ENCODE peak calls at places on chromosomes 2 and 18, in nine cellular contexts. N, J, B, C, T, Y, U, D and H are unnamed samples.

GRCh38 chr2:99811544-99811943 is 321.7 kb upstream of the REV1 start:
- DNase-seq in C (no peak), D (no peak), J (peak), U (peak), Y (peak), N (no peak), T (peak), B (no peak), H (peak)

GRCh38 chr2:204665244-204665643 is 120.0 kb downstream of the PARD3B start:
- DNase-seq in B (no peak), U (peak), C (no peak), Y (peak), N (no peak), J (peak), T (no peak), D (no peak), H (peak)

GRCh38 chr2:167832840-167833239 is 414.6 kb downstream of the STK39 start:
- DNase-seq in J (no peak), D (no peak), U (no peak), C (no peak), B (no peak), T (no peak), Y (no peak), N (no peak), H (no peak)

GRCh38 chr2:101806123-101806522 is 108.6 kb downstream of the MAP4K4 start:
- DNase-seq in J (peak), T (no peak), B (no peak), Y (peak), U (peak), D (peak), C (no peak), N (no peak), H (peak)

GRCh38 chr2:112542974-112543760 is 902 bp downstream of the POLR1B start:
- DNase-seq in T (no peak), N (peak), C (peak), U (peak), Y (peak), D (peak), J (peak), B (no peak), H (peak)

GRCh38 chr2:154470386-154470785 is 228.1 kb upstream of the KCNJ3 start:
- DNase-seq in U (no peak), J (no peak), B (no peak), N (no peak), D (no peak), T (no peak), C (no peak), Y (no peak), H (no peak)

GRCh38 chr18:44497294-44497693 is 183.4 kb upstream of the SETBP1 start:
- DNase-seq in J (no peak), C (no peak), D (no peak), T (no peak), Y (no peak), U (no peak), N (no peak), B (no peak), H (no peak)

GRCh38 chr2:126942427-126943203 is 43.9 kb downstream of the TEX51 start:
- DNase-seq in Y (no peak), N (no peak), J (no peak), T (no peak), U (no peak), B (no peak), C (no peak), D (no peak), H (no peak)

GRCh38 chr2:217808326-217808725 is 194.5 kb downstream of the TNS1 start:
- DNase-seq in N (no peak), C (no peak), Y (no peak), T (no peak), B (no peak), J (no peak), U (no peak), D (no peak), H (no peak)

GRCh38 chr2:46364797-46365457 is 67.7 kb downstream of the EPAS1 start:
- DNase-seq in T (peak), U (peak), N (peak), J (peak), B (no peak), C (peak), D (peak), Y (peak), H (peak)

GRCh38 chr2:40859617-40860016 is 407.7 kb upstream of the SLC8A1 start:
- DNase-seq in T (no peak), C (no peak), B (no peak), Y (no peak), J (no peak), D (no peak), N (no peak), U (peak), H (no peak)

GRCh38 chr18:11741505-11742145 is 52.6 kb downstream of the GNAL start:
- DNase-seq in J (no peak), Y (peak), U (no peak), C (peak), D (peak), T (no peak), B (no peak), N (no peak), H (no peak)

GRCh38 chr18:668263-668662 is 10.8 kb downstream of the TYMS start:
- DNase-seq in T (no peak), C (no peak), Y (no peak), B (no peak), U (no peak), J (no peak), N (no peak), D (no peak), H (no peak)

GRCh38 chr2:114049826-114050225 is 159.9 kb downstream of the ACTR3 start:
- DNase-seq in Y (no peak), J (no peak), D (no peak), C (no peak), B (no peak), T (no peak), N (no peak), U (peak), H (no peak)

DNA sequence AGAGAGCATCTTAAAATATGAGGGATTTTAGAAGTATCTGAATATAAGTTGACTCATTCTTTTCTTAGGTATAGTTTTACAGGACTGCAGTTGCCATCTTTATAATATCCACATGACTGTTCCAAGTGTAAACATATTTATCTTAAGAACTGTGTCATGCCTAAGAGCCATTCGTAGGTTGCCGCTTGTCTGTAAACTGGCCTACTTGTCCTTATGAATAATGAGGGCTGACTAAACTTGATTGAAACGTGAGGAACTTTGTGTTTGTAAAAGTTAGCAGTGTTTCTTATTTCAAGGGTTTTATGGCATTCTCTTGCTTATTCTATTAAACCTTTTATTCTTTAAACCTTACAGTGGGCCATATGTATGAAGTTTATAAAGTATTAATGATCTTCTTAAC is 99.6 kb downstream of the MAP3K20 start:
- DNase-seq in N (no peak), T (no peak), B (no peak), U (no peak), D (no peak), C (no peak), J (peak), Y (peak), H (peak)
- TF ChIP-seq CTCF in N (no peak), T (no peak), B (no peak), U (no peak), D (no peak), C (no peak), J (no peak), Y (no peak), H (no peak)

DNA sequence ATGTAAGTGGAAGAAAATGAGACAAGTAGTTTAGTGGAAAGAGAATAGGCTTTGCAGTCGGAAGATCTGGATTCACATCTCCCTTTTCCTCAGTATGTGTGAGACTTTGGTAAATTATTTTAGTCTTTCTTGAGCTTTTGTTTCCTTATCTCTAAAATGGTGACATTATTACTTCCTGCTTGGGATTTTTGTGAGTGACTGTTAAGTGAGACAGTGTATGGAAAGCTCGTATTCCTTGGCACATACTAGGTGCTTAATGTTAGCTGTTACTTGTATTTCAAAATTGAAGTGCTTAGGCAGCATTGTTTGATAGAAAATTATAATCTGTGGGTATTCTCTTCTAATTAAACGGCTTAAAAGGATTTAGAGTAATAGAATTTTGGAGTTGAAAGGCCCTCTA is 2.0 kb downstream of the ZNF638 start:
- DNase-seq in J (peak), T (no peak), Y (no peak), C (no peak), U (peak), B (no peak), N (no peak), D (no peak), H (peak)
- H3K4me3 ChIP-seq in J (peak), T (no peak), Y (peak), C (peak), U (peak), B (peak), N (peak), D (peak), H (peak)

DNA sequence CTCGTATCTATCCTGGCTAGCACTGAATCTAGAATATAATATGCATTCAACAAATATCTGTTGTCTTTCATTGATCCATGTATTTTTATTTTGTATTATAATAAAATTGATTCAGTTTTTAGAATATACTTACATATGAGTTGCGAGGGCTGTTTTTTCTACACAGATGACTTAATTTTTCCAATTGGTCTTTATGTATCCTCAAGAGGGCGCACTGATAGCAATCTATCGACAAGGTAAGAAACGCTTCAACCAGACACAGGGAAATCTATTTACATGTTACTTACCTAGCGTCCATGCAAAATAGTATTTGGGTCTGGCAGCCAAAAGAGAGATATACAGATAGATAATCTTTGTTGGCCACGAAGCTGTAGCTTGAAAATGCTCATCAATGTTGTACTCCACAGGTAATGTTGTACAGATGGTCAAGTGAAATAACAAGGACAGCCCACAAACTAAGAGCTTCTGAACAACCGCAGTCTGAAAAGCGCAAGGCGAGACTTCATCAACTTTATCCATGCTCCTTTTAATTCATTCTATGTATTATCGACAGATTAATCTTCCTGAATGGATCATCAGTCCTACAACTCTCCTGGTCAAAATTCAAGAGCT is 35.5 kb upstream of the KIDINS220 start:
- DNase-seq in N (no peak), C (peak), T (peak), U (peak), J (peak), D (peak), Y (peak), B (no peak), H (peak)
- TF ChIP-seq CTCF in N (peak), C (peak), T (peak), U (peak), J (peak), D (peak), Y (peak), B (peak), H (peak)

DNA sequence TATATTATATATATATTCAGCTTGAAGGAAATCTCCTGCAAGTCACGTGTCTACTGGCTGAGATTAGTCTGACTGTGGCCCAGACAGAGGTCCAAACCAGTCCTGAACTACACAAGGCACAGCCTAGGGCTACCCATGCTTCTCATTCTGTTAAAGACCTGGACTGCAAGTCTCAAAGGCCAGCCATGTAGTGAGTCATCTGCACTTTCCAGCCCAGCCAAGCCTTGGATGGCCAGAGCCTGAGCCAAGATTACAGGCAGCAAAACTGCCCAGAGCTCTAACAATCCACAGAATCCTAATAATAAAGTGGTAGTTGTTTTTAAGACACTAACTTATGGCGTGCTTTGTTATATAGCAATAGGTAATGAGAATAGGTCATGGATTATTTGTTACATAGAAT is 259.6 kb downstream of the SS18 start:
- DNase-seq in B (no peak), Y (peak), N (no peak), C (no peak), J (peak), D (no peak), U (peak), T (peak), H (peak)
- H3K4me3 ChIP-seq in B (no peak), Y (no peak), N (no peak), C (no peak), J (no peak), D (no peak), U (no peak), T (no peak), H (no peak)

GRCh38 chr2:181884601-181885000 is 6.9 kb upstream of the ITPRID2 start:
- DNase-seq in T (no peak), Y (no peak), U (no peak), J (no peak), B (no peak), D (no peak), N (no peak), C (no peak), H (no peak)
- TF ChIP-seq CTCF in T (no peak), Y (no peak), U (no peak), J (no peak), B (no peak), D (no peak), N (no peak), C (no peak), H (no peak)